ENCODE peak calls at places on chromosome 2, in four cellular contexts. B is progenitor cell of endocrine pancreas, L is ovary, Q is RWPE1. O is an unnamed sample.

GRCh38 chr2:27723372-27724144 is 48.0 kb upstream of the MRPL33 start:
- DNase-seq in L (peak; percentile 70), Q (no peak), B (peak; percentile 56), O (peak; percentile 69)

GRCh38 chr2:21820271-21820670 is 696.5 kb downstream of the TDRD15 start:
- DNase-seq in L (no peak), Q (no peak), B (no peak), O (no peak)

GRCh38 chr2:237551071-237551574 is 15.3 kb upstream of the PRLH start:
- DNase-seq in Q (no peak), L (no peak), B (no peak), O (no peak)

GRCh38 chr2:225581906-225582305 is 182.4 kb downstream of the NYAP2 start:
- DNase-seq in Q (no peak), L (no peak), B (no peak), O (no peak)

GRCh38 chr2:181805228-181806038 is 86.1 kb upstream of the ITPRID2 start:
- DNase-seq in L (no peak), Q (no peak), B (no peak), O (no peak)

GRCh38 chr2:224156436-224156835 is 117.3 kb upstream of the SERPINE2 start:
- DNase-seq in B (no peak), Q (no peak), L (no peak), O (no peak)

GRCh38 chr2:58571181-58571852 is 330.2 kb upstream of the FANCL start:
- DNase-seq in L (peak; percentile 13), Q (peak; percentile 68), B (peak; percentile 20), O (peak; percentile 32)

GRCh38 chr2:114661926-114662670 is 219.7 kb downstream of the DPP10 start:
- DNase-seq in B (peak; percentile 14), L (peak; percentile 12), Q (no peak), O (peak; percentile 29)

GRCh38 chr2:232890536-232890895 is 20.5 kb downstream of the SNORC start:
- DNase-seq in L (no peak), B (no peak), Q (no peak), O (no peak)

GRCh38 chr2:121707344-121707919 is 29.2 kb downstream of the NIFK start:
- DNase-seq in Q (no peak), L (no peak), B (no peak), O (peak; percentile 10)

GRCh38 chr2:188130317-188130716 is 161.4 kb upstream of the GULP1 start:
- DNase-seq in B (no peak), L (no peak), Q (no peak), O (no peak)

GRCh38 chr2:211737282-211737681 is 801.3 kb downstream of the ERBB4 start:
- DNase-seq in L (no peak), Q (peak; percentile 9), B (no peak), O (no peak)

GRCh38 chr2:6214471-6214870 is 522.3 kb downstream of the SOX11 start:
- DNase-seq in Q (no peak), L (no peak), B (no peak), O (no peak)

GRCh38 chr2:12539306-12539705 is 177.4 kb upstream of the TRIB2 start:
- DNase-seq in B (no peak), Q (no peak), L (no peak), O (no peak)

GRCh38 chr2:128981353-128981752 is 662.7 kb upstream of the HS6ST1 start:
- DNase-seq in Q (no peak), B (no peak), L (no peak), O (no peak)

GRCh38 chr2:190382851-190383250 is 25.3 kb upstream of the MFSD6 start:
- DNase-seq in Q (peak; percentile 59), L (no peak), B (no peak), O (no peak)

GRCh38 chr2:47043142-47043890 is 111.8 kb downstream of the STPG4 start:
- DNase-seq in B (no peak), Q (peak; percentile 98), L (peak; percentile 69), O (no peak)

GRCh38 chr2:120352701-120353590 is 7.0 kb downstream of the INHBB start:
- DNase-seq in B (no peak), L (no peak), Q (no peak), O (no peak)

GRCh38 chr2:2324119-2324518 is 7.0 kb downstream of the MYT1L start:
- DNase-seq in B (no peak), L (no peak), Q (no peak), O (no peak)

GRCh38 chr2:2324565-2325101 is 6.4 kb downstream of the MYT1L start:
- DNase-seq in L (no peak), Q (no peak), B (no peak), O (peak; percentile 18)

GRCh38 chr2:2321250-2321545 is 9.9 kb downstream of the MYT1L start:
- DNase-seq in Q (no peak), B (no peak), L (no peak), O (no peak)

GRCh38 chr2:2320486-2321249 is 10.4 kb downstream of the MYT1L start:
- DNase-seq in L (no peak), B (no peak), Q (no peak), O (no peak)

GRCh38 chr2:2318949-2319348 is 12.1 kb downstream of the MYT1L start:
- DNase-seq in B (no peak), Q (no peak), L (no peak), O (no peak)
- TF ChIP-seq CTCF in B (no peak), Q (no peak), L (no peak), O (no peak)

GRCh38 chr2:23547725-23548124 is 162.7 kb downstream of the KLHL29 start:
- DNase-seq in L (no peak), Q (no peak), B (no peak), O (no peak)
- TF ChIP-seq CTCF in L (no peak), Q (no peak), B (no peak), O (no peak)

GRCh38 chr2:2237563-2237962 is 93.5 kb downstream of the MYT1L start:
- DNase-seq in Q (no peak), L (no peak), B (no peak), O (no peak)
- TF ChIP-seq CTCF in Q (no peak), L (no peak), B (no peak), O (no peak)

DNA sequence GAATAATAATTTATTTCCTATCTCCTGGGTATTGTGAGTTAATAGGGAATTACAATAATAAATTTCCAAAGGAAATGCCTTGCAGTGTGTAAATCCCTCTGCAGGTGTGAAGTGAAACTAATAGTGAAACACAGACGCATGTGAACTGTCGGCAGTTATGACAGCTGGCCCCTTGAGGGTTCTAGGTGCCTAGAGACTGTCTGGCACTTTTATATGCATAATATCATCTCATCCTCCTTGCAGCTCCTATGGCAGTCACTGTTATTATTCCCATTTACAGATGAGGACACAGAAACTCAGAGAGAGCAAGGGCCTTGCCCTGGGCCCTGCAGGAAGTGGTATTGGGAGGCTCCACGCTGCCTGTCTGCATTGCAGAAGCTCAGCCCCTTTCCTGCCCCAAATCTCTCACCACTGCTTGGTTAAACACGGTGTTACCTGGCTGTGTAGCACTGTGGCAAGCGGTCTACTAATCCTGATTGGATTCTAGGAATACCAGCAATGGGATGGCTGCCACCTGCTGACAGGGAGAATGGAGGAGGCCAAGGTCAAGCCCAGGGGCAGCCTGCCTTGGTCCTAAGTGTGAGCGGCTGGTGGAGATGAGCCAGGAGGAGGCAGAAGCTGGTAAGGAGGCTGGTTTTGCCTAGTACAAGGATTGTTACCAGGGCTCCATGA is 32.8 kb upstream of the ACKR3 start:
- DNase-seq in Q (no peak), B (no peak), L (no peak), O (no peak)
- TF ChIP-seq CTCF in Q (no peak), B (no peak), L (no peak), O (no peak)